ENCODE peak calls at places on chromosomes 4 and X, in six cellular contexts. L, Z, C, O, D and U are unnamed samples.

GRCh38 chr4:177263818-177264217 is 45.9 kb upstream of the NEIL3 start:
- DNase-seq in L (no peak), Z (no peak), C (no peak), O (no peak), D (no peak), U (no peak)

GRCh38 chr4:78656968-78657445 is 105.4 kb downstream of the ANXA3 start:
- DNase-seq in L (no peak), Z (no peak), C (no peak), O (no peak), D (no peak), U (no peak)

GRCh38 chrX:27309406-27309805 is 153.7 kb downstream of the PPP4R3C start:
- DNase-seq in L (no peak), Z (no peak), C (no peak), O (no peak), D (no peak), U (no peak)

GRCh38 chrX:964831-965416 is 247.5 kb downstream of the CRLF2 start:
- DNase-seq in L (no peak), Z (no peak), C (no peak), O (no peak), D (no peak), U (no peak)

GRCh38 chr4:84688605-84689004 is 105.7 kb downstream of the CDS1 start:
- DNase-seq in L (no peak), Z (no peak), C (no peak), O (no peak), D (no peak), U (no peak)

GRCh38 chr4:161841759-161842158 is 322.0 kb downstream of the FSTL5 start:
- DNase-seq in L (no peak), Z (no peak), C (no peak), O (no peak), D (no peak), U (no peak)

GRCh38 chr4:92163348-92163747 is 140.4 kb upstream of the GRID2 start:
- DNase-seq in L (no peak), Z (no peak), C (no peak), O (peak), D (no peak), U (peak)

GRCh38 chrX:13050151-13050550 is 5.7 kb upstream of the FAM9C start:
- DNase-seq in L (no peak), Z (no peak), C (no peak), O (no peak), D (no peak), U (no peak)

GRCh38 chr4:72325215-72325614 is 243.8 kb downstream of the ADAMTS3 start:
- DNase-seq in L (no peak), Z (no peak), C (no peak), O (no peak), D (no peak), U (no peak)

GRCh38 chr4:127521463-127521862 is 111.3 kb upstream of the INTU start:
- DNase-seq in L (no peak), Z (no peak), C (no peak), O (no peak), D (no peak), U (no peak)

GRCh38 chrX:72057844-72058243 is 73.9 kb downstream of the RTL5 start:
- DNase-seq in L (no peak), Z (no peak), C (no peak), O (no peak), D (no peak), U (no peak)

GRCh38 chr4:77631276-77631675 is 25.7 kb downstream of the CXCL13 start:
- DNase-seq in L (no peak), Z (no peak), C (no peak), O (no peak), D (no peak), U (no peak)

GRCh38 chr4:21452931-21453330 is 495.6 kb downstream of the KCNIP4 start:
- DNase-seq in L (no peak), Z (no peak), C (no peak), O (no peak), D (no peak), U (no peak)

GRCh38 chr4:53816561-53816960 is 225.3 kb upstream of the LNX1 start:
- DNase-seq in L (no peak), Z (no peak), C (no peak), O (no peak), D (no peak), U (no peak)

GRCh38 chrX:9326369-9326768 is 138.5 kb upstream of the TBL1X start:
- DNase-seq in L (no peak), Z (no peak), C (no peak), O (no peak), D (no peak), U (peak)

GRCh38 chr4:65791807-65792308 is 121.6 kb upstream of the EPHA5 start:
- DNase-seq in L (no peak), Z (no peak), C (no peak), O (peak), D (no peak), U (no peak)

GRCh38 chr4:88320780-88321373 is 36.5 kb upstream of the PPM1K start:
- DNase-seq in L (no peak), Z (no peak), C (peak), O (peak), D (no peak), U (peak)

GRCh38 chrX:110699109-110699508 is 96.5 kb downstream of the CHRDL1 start:
- DNase-seq in L (no peak), Z (no peak), C (no peak), O (no peak), D (no peak), U (no peak)

GRCh38 chrX:64151911-64152310 is 53.6 kb downstream of the AMER1 start:
- DNase-seq in L (no peak), Z (no peak), C (no peak), O (no peak), D (no peak), U (no peak)

GRCh38 chr4:2261110-2261852 is 628 bp downstream of the MXD4 start:
- DNase-seq in L (no peak), Z (peak), C (peak), O (peak), D (peak), U (peak)

GRCh38 chr4:85005865-85006377 is 39.4 kb upstream of the WDFY3 start:
- DNase-seq in L (no peak), Z (no peak), C (peak), O (peak), D (no peak), U (peak)

GRCh38 chr4:7391637-7392437 is 42.9 kb downstream of the PSAPL1 start:
- DNase-seq in L (no peak), Z (no peak), C (no peak), O (no peak), D (no peak), U (no peak)

GRCh38 chr4:140851032-140851636 is 94.9 kb upstream of the TBC1D9 start:
- DNase-seq in L (peak), Z (peak), C (peak), O (peak), D (peak), U (peak)

GRCh38 chr4:140238353-140239041 is 84.5 kb upstream of the MAML3 start:
- DNase-seq in L (no peak), Z (peak), C (no peak), O (peak), D (peak), U (no peak)

GRCh38 chrX:149909324-149910177 is 19.8 kb upstream of the HSFX4 start:
- DNase-seq in L (no peak), Z (no peak), C (no peak), O (no peak), D (no peak), U (no peak)

GRCh38 chr4:158209825-158210807 is at the start of gene TMEM144:
- DNase-seq in L (peak), Z (peak), C (peak), O (peak), D (peak), U (peak)

GRCh38 chr4:48380583-48381167 is 39.3 kb downstream of the SLAIN2 start:
- DNase-seq in L (no peak), Z (no peak), C (no peak), O (no peak), D (no peak), U (no peak)

GRCh38 chrX:68146054-68146453 is 287.2 kb downstream of the OPHN1 start:
- DNase-seq in L (no peak), Z (peak), C (peak), O (peak), D (no peak), U (peak)

GRCh38 chr4:42519803-42520417 is 122.6 kb downstream of the SHISA3 start:
- DNase-seq in L (peak), Z (peak), C (peak), O (peak), D (peak), U (peak)

GRCh38 chr4:118772149-118773081 is 63.5 kb downstream of the SEC24D start:
- DNase-seq in L (no peak), Z (peak), C (peak), O (peak), D (no peak), U (peak)

GRCh38 chrX:30513284-30513683 is 64.3 kb downstream of the TASL start:
- DNase-seq in L (no peak), Z (no peak), C (no peak), O (peak), D (no peak), U (peak)

GRCh38 chr4:72631296-72631695 is 62.3 kb upstream of the ADAMTS3 start:
- DNase-seq in L (no peak), Z (no peak), C (peak), O (peak), D (no peak), U (peak)

GRCh38 chr4:39635023-39635422 is 3.6 kb downstream of the SMIM14 start:
- DNase-seq in L (no peak), Z (no peak), C (no peak), O (no peak), D (peak), U (peak)

GRCh38 chrX:45803383-45803921 is 602.8 kb upstream of the DIPK2B start:
- DNase-seq in L (no peak), Z (no peak), C (peak), O (peak), D (no peak), U (peak)

GRCh38 chr4:178037459-178038214 is 595.4 kb upstream of the AGA start:
- DNase-seq in L (no peak), Z (no peak), C (no peak), O (no peak), D (no peak), U (no peak)

GRCh38 chr4:29051381-29051965 is 1668.7 kb upstream of the PCDH7 start:
- DNase-seq in L (no peak), Z (no peak), C (no peak), O (peak), D (no peak), U (no peak)